ENCODE peak calls at places on chromosomes 13 and 19, in seven cellular contexts. T is OCI-LY7, Q is Peyer's patch, W is suprapubic skin, R is left lung, S is ovary, H is psoas muscle. I is an unnamed sample.

GRCh38 chr13:75440100-75440499 is 41.9 kb downstream of the TBC1D4 start:
- DNase-seq in T (no peak), Q (no peak), W (no peak), R (no peak), S (no peak), H (no peak), I (no peak)

GRCh38 chr19:6803036-6803404 is 30.5 kb downstream of the VAV1 start:
- DNase-seq in T (peak), Q (peak), W (no peak), R (no peak), S (no peak), H (no peak), I (no peak)

GRCh38 chr13:98089246-98089645 is 53.6 kb upstream of the FARP1 start:
- DNase-seq in T (no peak), Q (no peak), W (no peak), R (no peak), S (no peak), H (no peak), I (no peak)

GRCh38 chr13:42334329-42334706 is 62.4 kb downstream of the AKAP11 start:
- DNase-seq in T (no peak), Q (no peak), W (no peak), R (no peak), S (no peak), H (no peak), I (no peak)

GRCh38 chr13:26861951-26862350 is 101.4 kb upstream of the GPR12 start:
- DNase-seq in T (no peak), Q (no peak), W (no peak), R (no peak), S (no peak), H (no peak), I (no peak)

GRCh38 chr13:78067290-78067689 is 148.7 kb upstream of the EDNRB start:
- DNase-seq in T (no peak), Q (no peak), W (no peak), R (no peak), S (no peak), H (no peak), I (no peak)

GRCh38 chr13:86464193-86464592 is 665.0 kb upstream of the SLITRK6 start:
- DNase-seq in T (no peak), Q (no peak), W (no peak), R (no peak), S (no peak), H (no peak), I (no peak)

GRCh38 chr19:6458695-6459355 is 767 bp downstream of the SLC25A23 start:
- DNase-seq in T (peak), Q (no peak), W (no peak), R (peak), S (peak), H (no peak), I (no peak)

GRCh38 chr19:40411958-40412499 is 1.1 kb downstream of the PRX start:
- DNase-seq in T (no peak), Q (no peak), W (no peak), R (no peak), S (no peak), H (no peak), I (no peak)

GRCh38 chr13:27613623-27614022 is 6.7 kb downstream of the LNX2 start:
- DNase-seq in T (no peak), Q (no peak), W (no peak), R (no peak), S (no peak), H (no peak), I (no peak)

GRCh38 chr13:44101347-44102083 is 221.8 kb downstream of the LACC1 start:
- DNase-seq in T (no peak), Q (no peak), W (no peak), R (no peak), S (no peak), H (no peak), I (no peak)

GRCh38 chr13:49690133-49690989 is 925 bp downstream of the EBPL start:
- DNase-seq in T (no peak), Q (no peak), W (no peak), R (no peak), S (no peak), H (no peak), I (no peak)

GRCh38 chr19:2888739-2889224 is 11.9 kb upstream of the ZNF57 start:
- DNase-seq in T (peak), Q (peak), W (no peak), R (peak), S (peak), H (peak), I (no peak)

GRCh38 chr13:46686171-46686570 is 110.8 kb downstream of the ESD start:
- DNase-seq in T (no peak), Q (no peak), W (no peak), R (no peak), S (no peak), H (no peak), I (no peak)

GRCh38 chr13:30659980-30660379 is 42.3 kb downstream of the USPL1 start:
- DNase-seq in T (peak), Q (no peak), W (no peak), R (no peak), S (no peak), H (no peak), I (no peak)

GRCh38 chr19:13100031-13100588 is 2.5 kb downstream of the LYL1 start:
- DNase-seq in T (peak), Q (peak), W (no peak), R (no peak), S (peak), H (no peak), I (no peak)

GRCh38 chr19:38686530-38686888 is 39.1 kb downstream of the ACTN4 start:
- DNase-seq in T (no peak), Q (no peak), W (peak), R (no peak), S (no peak), H (no peak), I (no peak)

GRCh38 chr19:1780272-1780957 is 27.1 kb downstream of the ONECUT3 start:
- DNase-seq in T (peak), Q (no peak), W (no peak), R (no peak), S (no peak), H (no peak), I (no peak)

GRCh38 chr19:39412867-39413268 is 399 bp downstream of the PLEKHG2 start:
- DNase-seq in T (no peak), Q (peak), W (no peak), R (no peak), S (no peak), H (no peak), I (no peak)

GRCh38 chr13:40598599-40598998 is 67.8 kb downstream of the FOXO1 start:
- DNase-seq in T (no peak), Q (no peak), W (no peak), R (no peak), S (no peak), H (no peak), I (no peak)

GRCh38 chr19:308471-309205 is 17.4 kb upstream of the PLPP2 start:
- DNase-seq in T (no peak), Q (no peak), W (no peak), R (no peak), S (no peak), H (no peak), I (no peak)

GRCh38 chr13:37340911-37341670 is 235.6 kb upstream of the CSNK1A1L start:
- DNase-seq in T (no peak), Q (no peak), W (no peak), R (no peak), S (no peak), H (no peak), I (no peak)

GRCh38 chr19:37217533-37217854 is 520 bp upstream of the ZNF383 start:
- DNase-seq in T (no peak), Q (no peak), W (no peak), R (no peak), S (no peak), H (no peak), I (no peak)

GRCh38 chr13:66723606-66724005 is 506.5 kb downstream of the PCDH9 start:
- DNase-seq in T (no peak), Q (no peak), W (no peak), R (no peak), S (no peak), H (no peak), I (no peak)

GRCh38 chr13:26425439-26426358 is 131.8 kb upstream of the WASF3 start:
- DNase-seq in T (no peak), Q (no peak), W (no peak), R (peak), S (no peak), H (no peak), I (no peak)

GRCh38 chr13:94947965-94948371 is 235.6 kb upstream of the SOX21 start:
- DNase-seq in T (no peak), Q (no peak), W (no peak), R (no peak), S (no peak), H (no peak), I (no peak)

GRCh38 chr13:25232937-25233515 is 54.3 kb downstream of the MTMR6 start:
- DNase-seq in T (peak), Q (no peak), W (no peak), R (no peak), S (no peak), H (no peak), I (no peak)
- TF ChIP-seq CTCF in T (peak), Q (peak), W (peak), R (peak), S (no peak), H (peak), I (peak)

GRCh38 chr13:99299545-99300341 is 7.5 kb downstream of the GPR183 start:
- DNase-seq in T (no peak), Q (no peak), W (no peak), R (no peak), S (no peak), H (no peak), I (no peak)

GRCh38 chr13:99297330-99297729 is 9.9 kb downstream of the GPR183 start:
- DNase-seq in T (no peak), Q (no peak), W (no peak), R (no peak), S (no peak), H (no peak), I (no peak)

GRCh38 chr13:99296270-99296865 is 10.8 kb downstream of the GPR183 start:
- DNase-seq in T (no peak), Q (no peak), W (no peak), R (no peak), S (no peak), H (no peak), I (no peak)

GRCh38 chr13:99295488-99296252 is 11.5 kb downstream of the GPR183 start:
- DNase-seq in T (no peak), Q (no peak), W (no peak), R (no peak), S (no peak), H (no peak), I (no peak)

GRCh38 chr13:99298056-99298455 is 9.1 kb downstream of the GPR183 start:
- DNase-seq in T (no peak), Q (no peak), W (no peak), R (no peak), S (no peak), H (no peak), I (no peak)
- H3K4me3 ChIP-seq in T (no peak), Q (no peak), W (no peak), R (no peak), S (no peak), H (no peak), I (no peak)

GRCh38 chr19:45528149-45528743 is 21.0 kb downstream of the VASP start:
- DNase-seq in T (no peak), Q (no peak), W (no peak), R (no peak), S (peak), H (no peak), I (no peak)

GRCh38 chr19:45527731-45528130 is 20.5 kb downstream of the VASP start:
- DNase-seq in T (no peak), Q (no peak), W (no peak), R (no peak), S (peak), H (no peak), I (no peak)

GRCh38 chr19:45526971-45527370 is 19.7 kb downstream of the VASP start:
- DNase-seq in T (no peak), Q (no peak), W (no peak), R (no peak), S (no peak), H (no peak), I (no peak)

GRCh38 chr19:45531349-45531748 is 24.1 kb downstream of the VASP start:
- DNase-seq in T (no peak), Q (no peak), W (no peak), R (no peak), S (no peak), H (no peak), I (no peak)

GRCh38 chr19:45528744-45529453 is 21.6 kb downstream of the VASP start:
- DNase-seq in T (no peak), Q (no peak), W (no peak), R (no peak), S (no peak), H (no peak), I (no peak)
- TF ChIP-seq CTCF in T (no peak), Q (no peak), W (no peak), R (no peak), S (no peak), H (no peak), I (no peak)

DNA sequence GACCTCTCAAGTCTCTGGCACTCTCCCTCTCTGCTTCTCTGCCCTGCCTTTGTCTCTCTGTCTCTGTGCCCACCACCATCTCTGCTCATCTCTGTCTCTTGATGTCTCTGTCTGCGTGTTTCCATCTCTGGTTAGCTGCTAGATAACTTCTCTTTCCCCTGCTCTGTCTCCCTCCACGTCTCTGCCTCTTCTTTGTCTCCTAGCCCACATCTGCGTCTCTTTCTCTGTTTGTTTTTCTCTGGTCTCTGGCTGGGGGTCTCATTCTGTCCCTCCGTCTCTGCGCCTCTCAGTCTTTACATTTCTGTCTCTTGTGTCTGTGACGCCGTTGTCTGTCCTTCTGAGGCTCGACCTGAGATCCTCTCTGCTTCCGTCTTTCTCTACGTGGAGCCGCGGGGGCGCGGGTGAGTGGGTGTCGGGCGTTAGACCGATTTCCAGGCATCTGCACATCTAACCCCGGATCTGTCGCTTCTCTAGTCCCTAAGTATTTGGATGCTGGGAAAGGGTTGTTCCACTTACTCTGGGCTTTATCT is 386 bp downstream of the GIPR start:
- DNase-seq in T (no peak), Q (no peak), W (no peak), R (no peak), S (no peak), H (no peak), I (no peak)
- H3K4me3 ChIP-seq in T (peak), Q (peak), W (peak), R (peak), S (no peak), H (peak), I (peak)

DNA sequence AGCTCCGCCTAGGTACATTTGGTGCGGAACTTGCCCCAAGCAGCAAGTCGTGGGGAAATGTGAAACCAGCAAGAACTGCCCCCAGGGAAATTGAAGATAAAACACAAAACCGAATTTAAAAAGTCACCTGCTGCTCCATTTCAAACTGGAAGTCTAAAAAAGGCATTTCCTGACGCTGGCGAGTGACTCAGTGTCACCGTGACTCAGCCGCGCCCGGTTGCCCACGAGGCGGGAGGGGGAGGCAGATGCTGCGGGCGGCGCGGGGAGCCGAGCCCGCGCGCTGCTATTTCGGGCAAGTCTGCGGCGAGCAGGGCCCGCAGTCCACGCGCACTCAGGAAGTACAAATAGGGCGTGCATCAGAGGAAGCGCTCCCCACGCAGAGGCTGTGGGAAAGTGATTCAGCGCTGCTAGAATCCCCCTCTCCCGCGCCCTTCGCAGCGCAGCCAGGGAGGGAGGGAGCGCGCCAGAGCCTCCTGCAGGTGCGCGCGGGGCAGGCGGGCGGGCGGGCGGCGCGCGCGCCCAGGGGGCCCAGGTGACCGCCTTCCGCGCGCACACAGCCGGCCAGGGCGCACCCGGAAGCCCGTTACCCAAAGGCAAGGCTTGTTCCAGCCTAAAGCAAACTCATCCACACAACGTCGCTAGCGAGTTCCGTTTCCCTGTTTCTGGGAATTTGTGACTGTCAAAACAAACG is 168.8 kb downstream of the COL4A1 start:
- DNase-seq in T (peak), Q (no peak), W (no peak), R (peak), S (peak), H (peak), I (peak)
- TF ChIP-seq CTCF in T (no peak), Q (no peak), W (no peak), R (no peak), S (no peak), H (no peak), I (peak)

GRCh38 chr19:51127755-51128154 is 3.0 kb downstream of the SIGLEC9 start:
- DNase-seq in T (no peak), Q (no peak), W (peak), R (peak), S (no peak), H (no peak), I (no peak)
- H3K4me3 ChIP-seq in T (no peak), Q (no peak), W (no peak), R (no peak), S (no peak), H (no peak), I (no peak)

GRCh38 chr19:14114439-14114838 is 3.1 kb downstream of the PRKACA start:
- DNase-seq in T (no peak), Q (no peak), W (no peak), R (no peak), S (no peak), H (no peak), I (no peak)

GRCh38 chr19:14116525-14116917 is 1.0 kb downstream of the PRKACA start:
- DNase-seq in T (no peak), Q (no peak), W (no peak), R (no peak), S (no peak), H (no peak), I (no peak)

GRCh38 chr19:14113762-14114414 is 3.7 kb downstream of the PRKACA start:
- DNase-seq in T (peak), Q (no peak), W (no peak), R (no peak), S (peak), H (peak), I (no peak)

GRCh38 chr19:14115761-14116160 is 1.8 kb downstream of the PRKACA start:
- DNase-seq in T (no peak), Q (no peak), W (no peak), R (no peak), S (no peak), H (no peak), I (no peak)

GRCh38 chr19:14114854-14115253 is 2.7 kb downstream of the PRKACA start:
- DNase-seq in T (peak), Q (peak), W (peak), R (peak), S (no peak), H (peak), I (no peak)
- TF ChIP-seq CTCF in T (peak), Q (peak), W (peak), R (peak), S (no peak), H (peak), I (peak)

GRCh38 chr19:4278460-4278901 is 585 bp upstream of the SHD start:
- DNase-seq in T (no peak), Q (no peak), W (no peak), R (no peak), S (no peak), H (no peak), I (no peak)
- H3K4me3 ChIP-seq in T (no peak), Q (no peak), W (peak), R (no peak), S (no peak), H (no peak), I (no peak)

GRCh38 chr19:53365134-53365898 is at the start of gene ZNF525:
- DNase-seq in T (peak), Q (peak), W (peak), R (peak), S (peak), H (peak), I (no peak)
- TF ChIP-seq CTCF in T (peak), Q (no peak), W (peak), R (peak), S (peak), H (no peak), I (peak)

GRCh38 chr19:48511321-48511731 is 309 bp downstream of the LMTK3 start:
- DNase-seq in T (no peak), Q (no peak), W (no peak), R (no peak), S (peak), H (no peak), I (no peak)
- H3K4me3 ChIP-seq in T (peak), Q (peak), W (peak), R (no peak), S (no peak), H (no peak), I (no peak)

I was measured in epithelial cell of proximal tubule.